ENCODE peak calls at places on chromosomes 1 and 21, in ten cellular contexts. One of them, this sample, is unnamed.
A peak's percentile ranks its signal among the peaks of the same experiment; 100 is the strongest.

GRCh38 chr1:154614887-154615286 is 6.9 kb upstream of the ADAR start:
- DNase-seq in body of pancreas: no peak
- DNase-seq in left ventricle myocardium inferior: no peak
- DNase-seq in cardiac muscle cell: no peak
- DNase-seq in heart left ventricle: no peak
- DNase-seq in CD8-positive, alpha-beta T cell: no peak
- DNase-seq in PC-3: no peak
- DNase-seq in neuronal stem cell: no peak
- DNase-seq in AG04450: no peak
- DNase-seq in spleen: no peak
- DNase-seq in this sample: no peak

GRCh38 chr1:247322437-247322836 is 9.2 kb downstream of the ZNF496 start:
- DNase-seq in body of pancreas: no peak
- DNase-seq in left ventricle myocardium inferior: no peak
- DNase-seq in cardiac muscle cell: no peak
- DNase-seq in heart left ventricle: no peak
- DNase-seq in CD8-positive, alpha-beta T cell: no peak
- DNase-seq in PC-3: no peak
- DNase-seq in neuronal stem cell: no peak
- DNase-seq in AG04450: no peak
- DNase-seq in spleen: no peak
- DNase-seq in this sample: no peak

GRCh38 chr1:211095381-211095780 is 38.6 kb downstream of the KCNH1 start:
- DNase-seq in body of pancreas: no peak
- DNase-seq in left ventricle myocardium inferior: no peak
- DNase-seq in cardiac muscle cell: no peak
- DNase-seq in heart left ventricle: no peak
- DNase-seq in CD8-positive, alpha-beta T cell: no peak
- DNase-seq in PC-3: no peak
- DNase-seq in neuronal stem cell: no peak
- DNase-seq in AG04450: no peak
- DNase-seq in spleen: no peak
- DNase-seq in this sample: no peak

GRCh38 chr1:154913242-154913641 is 23.3 kb downstream of the PMVK start:
- DNase-seq in body of pancreas: no peak
- DNase-seq in left ventricle myocardium inferior: no peak
- DNase-seq in cardiac muscle cell: no peak
- DNase-seq in heart left ventricle: no peak
- DNase-seq in CD8-positive, alpha-beta T cell: no peak
- DNase-seq in PC-3: no peak
- DNase-seq in neuronal stem cell: no peak
- DNase-seq in AG04450: no peak
- DNase-seq in spleen: no peak
- DNase-seq in this sample: no peak

GRCh38 chr21:25501996-25502665 is 105.2 kb downstream of the MRPL39 start:
- DNase-seq in body of pancreas: no peak
- DNase-seq in left ventricle myocardium inferior: no peak
- DNase-seq in cardiac muscle cell: no peak
- DNase-seq in heart left ventricle: no peak
- DNase-seq in CD8-positive, alpha-beta T cell: no peak
- DNase-seq in PC-3: no peak
- DNase-seq in neuronal stem cell: no peak
- DNase-seq in AG04450: no peak
- DNase-seq in spleen: no peak
- DNase-seq in this sample: no peak

GRCh38 chr21:31932470-31932764 is 59.6 kb downstream of the HUNK start:
- DNase-seq in body of pancreas: no peak
- DNase-seq in left ventricle myocardium inferior: no peak
- DNase-seq in cardiac muscle cell: no peak
- DNase-seq in heart left ventricle: no peak
- DNase-seq in CD8-positive, alpha-beta T cell: no peak
- DNase-seq in PC-3: no peak
- DNase-seq in neuronal stem cell: no peak
- DNase-seq in AG04450: no peak
- DNase-seq in spleen: no peak
- DNase-seq in this sample: no peak

GRCh38 chr1:34366875-34367624 is 190.3 kb downstream of the C1orf94 start:
- DNase-seq in body of pancreas: no peak
- DNase-seq in left ventricle myocardium inferior: no peak
- DNase-seq in cardiac muscle cell: no peak
- DNase-seq in heart left ventricle: no peak
- DNase-seq in CD8-positive, alpha-beta T cell: no peak
- DNase-seq in PC-3: no peak
- DNase-seq in neuronal stem cell: no peak
- DNase-seq in AG04450: no peak
- DNase-seq in spleen: no peak
- DNase-seq in this sample: no peak

GRCh38 chr1:190029441-190029840 is 448.2 kb downstream of the BRINP3 start:
- DNase-seq in body of pancreas: no peak
- DNase-seq in left ventricle myocardium inferior: no peak
- DNase-seq in cardiac muscle cell: no peak
- DNase-seq in heart left ventricle: no peak
- DNase-seq in CD8-positive, alpha-beta T cell: no peak
- DNase-seq in PC-3: no peak
- DNase-seq in neuronal stem cell: no peak
- DNase-seq in AG04450: no peak
- DNase-seq in spleen: no peak
- DNase-seq in this sample: no peak

GRCh38 chr1:37553598-37553926 is 531 bp downstream of the SNIP1 start:
- DNase-seq in body of pancreas: no peak
- DNase-seq in left ventricle myocardium inferior: no peak
- DNase-seq in cardiac muscle cell: no peak
- DNase-seq in heart left ventricle: no peak
- DNase-seq in CD8-positive, alpha-beta T cell: no peak
- DNase-seq in PC-3: no peak
- DNase-seq in neuronal stem cell: no peak
- DNase-seq in AG04450: no peak
- DNase-seq in spleen: no peak
- DNase-seq in this sample: no peak

GRCh38 chr1:223714849-223715709 is 2.7 kb downstream of the CAPN2 start:
- DNase-seq in body of pancreas: peak; percentile 24
- DNase-seq in left ventricle myocardium inferior: no peak
- DNase-seq in cardiac muscle cell: no peak
- DNase-seq in heart left ventricle: no peak
- DNase-seq in CD8-positive, alpha-beta T cell: no peak
- DNase-seq in PC-3: peak; percentile 97
- DNase-seq in neuronal stem cell: no peak
- DNase-seq in AG04450: no peak
- DNase-seq in spleen: no peak
- DNase-seq in this sample: peak; percentile 83

GRCh38 chr1:34460193-34460592 is 283.5 kb downstream of the C1orf94 start:
- DNase-seq in body of pancreas: peak; percentile 54
- DNase-seq in left ventricle myocardium inferior: no peak
- DNase-seq in cardiac muscle cell: peak; percentile 35
- DNase-seq in heart left ventricle: no peak
- DNase-seq in CD8-positive, alpha-beta T cell: peak; percentile 36
- DNase-seq in PC-3: peak; percentile 61
- DNase-seq in neuronal stem cell: peak; percentile 32
- DNase-seq in AG04450: no peak
- DNase-seq in spleen: no peak
- DNase-seq in this sample: no peak

GRCh38 chr1:8520483-8520966 is 202.6 kb downstream of the SLC45A1 start:
- DNase-seq in body of pancreas: no peak
- DNase-seq in left ventricle myocardium inferior: no peak
- DNase-seq in cardiac muscle cell: no peak
- DNase-seq in heart left ventricle: no peak
- DNase-seq in CD8-positive, alpha-beta T cell: no peak
- DNase-seq in PC-3: no peak
- DNase-seq in neuronal stem cell: no peak
- DNase-seq in AG04450: no peak
- DNase-seq in spleen: no peak
- DNase-seq in this sample: no peak

DNA sequence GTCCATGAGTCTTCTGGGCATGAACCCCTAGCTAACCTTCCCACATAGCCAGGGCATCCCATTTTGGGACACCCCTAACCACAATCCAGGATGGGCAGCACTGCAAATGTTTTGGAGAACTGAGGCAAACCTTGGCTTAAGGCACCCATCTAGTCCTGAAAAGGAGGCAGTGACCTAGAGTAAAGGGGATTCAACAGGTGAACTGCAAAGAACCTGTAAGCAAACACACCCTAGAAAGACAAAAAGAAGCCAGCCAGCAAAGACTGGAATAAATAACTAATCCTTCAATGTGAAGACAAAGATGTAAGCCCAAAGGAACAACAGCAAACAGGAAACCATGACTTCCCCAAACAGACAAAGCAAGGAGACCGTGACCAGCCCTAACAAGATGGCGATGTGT is 56.8 kb upstream of the PPIH start:
- DNase-seq in body of pancreas: no peak
- DNase-seq in left ventricle myocardium inferior: no peak
- DNase-seq in cardiac muscle cell: no peak
- DNase-seq in heart left ventricle: no peak
- DNase-seq in CD8-positive, alpha-beta T cell: no peak
- DNase-seq in PC-3: no peak
- DNase-seq in neuronal stem cell: no peak
- DNase-seq in AG04450: no peak
- DNase-seq in spleen: no peak
- DNase-seq in this sample: no peak
- H3K4me3 ChIP-seq in body of pancreas: no peak overlapping the region
- H3K4me3 ChIP-seq in left ventricle myocardium inferior: no peak overlapping the region
- H3K4me3 ChIP-seq in cardiac muscle cell: no peak overlapping the region
- H3K4me3 ChIP-seq in heart left ventricle: no peak overlapping the region
- H3K4me3 ChIP-seq in CD8-positive, alpha-beta T cell: no peak overlapping the region
- H3K4me3 ChIP-seq in PC-3: no peak overlapping the region
- H3K4me3 ChIP-seq in neuronal stem cell: no peak overlapping the region
- H3K4me3 ChIP-seq in AG04450: no peak overlapping the region
- H3K4me3 ChIP-seq in spleen: no peak overlapping the region
- H3K4me3 ChIP-seq in this sample: no peak overlapping the region

GRCh38 chr1:226943927-226944326 is 3.8 kb downstream of the COQ8A start:
- DNase-seq in body of pancreas: no peak
- DNase-seq in left ventricle myocardium inferior: no peak
- DNase-seq in cardiac muscle cell: no peak
- DNase-seq in heart left ventricle: no peak
- DNase-seq in CD8-positive, alpha-beta T cell: no peak
- DNase-seq in PC-3: no peak
- DNase-seq in neuronal stem cell: no peak
- DNase-seq in AG04450: no peak
- DNase-seq in spleen: no peak
- DNase-seq in this sample: no peak

GRCh38 chr1:226945858-226946245 is 5.8 kb downstream of the COQ8A start:
- DNase-seq in body of pancreas: no peak
- DNase-seq in left ventricle myocardium inferior: no peak
- DNase-seq in cardiac muscle cell: no peak
- DNase-seq in heart left ventricle: no peak
- DNase-seq in CD8-positive, alpha-beta T cell: no peak
- DNase-seq in PC-3: no peak
- DNase-seq in neuronal stem cell: no peak
- DNase-seq in AG04450: no peak
- DNase-seq in spleen: no peak
- DNase-seq in this sample: no peak

GRCh38 chr1:226946841-226947240 is 6.7 kb downstream of the COQ8A start:
- DNase-seq in body of pancreas: peak; percentile 64
- DNase-seq in left ventricle myocardium inferior: no peak
- DNase-seq in cardiac muscle cell: no peak
- DNase-seq in heart left ventricle: no peak
- DNase-seq in CD8-positive, alpha-beta T cell: no peak
- DNase-seq in PC-3: peak; percentile 18
- DNase-seq in neuronal stem cell: no peak
- DNase-seq in AG04450: no peak
- DNase-seq in spleen: no peak
- DNase-seq in this sample: no peak

GRCh38 chr1:226946285-226946684 is 6.2 kb downstream of the COQ8A start:
- DNase-seq in body of pancreas: no peak
- DNase-seq in left ventricle myocardium inferior: no peak
- DNase-seq in cardiac muscle cell: no peak
- DNase-seq in heart left ventricle: no peak
- DNase-seq in CD8-positive, alpha-beta T cell: no peak
- DNase-seq in PC-3: no peak
- DNase-seq in neuronal stem cell: no peak
- DNase-seq in AG04450: no peak
- DNase-seq in spleen: no peak
- DNase-seq in this sample: no peak

GRCh38 chr1:226945106-226945857 is 5.2 kb downstream of the COQ8A start:
- DNase-seq in body of pancreas: peak; percentile 96
- DNase-seq in left ventricle myocardium inferior: no peak
- DNase-seq in cardiac muscle cell: no peak
- DNase-seq in heart left ventricle: no peak
- DNase-seq in CD8-positive, alpha-beta T cell: no peak
- DNase-seq in PC-3: no peak
- DNase-seq in neuronal stem cell: no peak
- DNase-seq in AG04450: no peak
- DNase-seq in spleen: no peak
- DNase-seq in this sample: no peak
- H3K27ac ChIP-seq in body of pancreas: peak overlapping the region; percentile 97
- H3K27ac ChIP-seq in left ventricle myocardium inferior: peak overlapping the region; percentile 93
- H3K27ac ChIP-seq in cardiac muscle cell: peak overlapping the region; percentile 71
- H3K27ac ChIP-seq in heart left ventricle: peak overlapping the region; percentile 52
- H3K27ac ChIP-seq in CD8-positive, alpha-beta T cell: no peak overlapping the region
- H3K27ac ChIP-seq in PC-3: no peak overlapping the region
- H3K27ac ChIP-seq in neuronal stem cell: no peak overlapping the region
- H3K27ac ChIP-seq in AG04450: no peak overlapping the region
- H3K27ac ChIP-seq in spleen: no peak overlapping the region
- H3K27ac ChIP-seq in this sample: no peak overlapping the region

GRCh38 chr1:4052657-4053056 is 152.6 kb upstream of the C1orf174 start:
- DNase-seq in body of pancreas: no peak
- DNase-seq in left ventricle myocardium inferior: no peak
- DNase-seq in cardiac muscle cell: no peak
- DNase-seq in heart left ventricle: no peak
- DNase-seq in CD8-positive, alpha-beta T cell: no peak
- DNase-seq in PC-3: no peak
- DNase-seq in neuronal stem cell: no peak
- DNase-seq in AG04450: no peak
- DNase-seq in spleen: no peak
- DNase-seq in this sample: no peak
- H3K27me3 ChIP-seq in body of pancreas: no peaks in the 10 kb centered on the region
- H3K27me3 ChIP-seq in left ventricle myocardium inferior: peaks cover 89% of the 10 kb centered on the region
- H3K27me3 ChIP-seq in cardiac muscle cell: no peaks in the 10 kb centered on the region
- H3K27me3 ChIP-seq in heart left ventricle: no peaks in the 10 kb centered on the region
- H3K27me3 ChIP-seq in CD8-positive, alpha-beta T cell: no peaks in the 10 kb centered on the region
- H3K27me3 ChIP-seq in PC-3: peaks cover 88% of the 10 kb centered on the region
- H3K27me3 ChIP-seq in neuronal stem cell: no peaks in the 10 kb centered on the region
- H3K27me3 ChIP-seq in AG04450: no peaks in the 10 kb centered on the region
- H3K27me3 ChIP-seq in spleen: no peaks in the 10 kb centered on the region
- H3K27me3 ChIP-seq in this sample: no peaks in the 10 kb centered on the region

DNA sequence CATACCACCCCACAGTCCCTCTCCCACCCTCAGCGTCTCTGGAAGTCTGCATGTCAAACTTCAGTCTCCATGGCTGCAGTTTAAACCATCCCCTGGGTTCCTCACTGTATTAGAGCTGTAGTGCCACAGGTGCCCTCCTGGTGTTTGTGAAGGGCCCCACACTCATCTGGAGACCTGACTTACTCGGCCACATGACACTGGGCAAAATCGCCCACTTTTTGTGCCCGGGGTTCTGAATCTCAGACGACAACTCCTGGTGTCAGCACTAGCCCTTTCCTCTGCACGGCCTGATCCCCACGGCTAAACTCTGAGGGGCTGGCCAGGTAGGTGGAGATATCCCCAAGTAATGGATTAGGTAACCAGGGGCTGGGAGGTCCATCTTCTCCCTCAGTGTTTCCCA is 6.5 kb downstream of the INKA2 start:
- DNase-seq in body of pancreas: no peak
- DNase-seq in left ventricle myocardium inferior: no peak
- DNase-seq in cardiac muscle cell: no peak
- DNase-seq in heart left ventricle: no peak
- DNase-seq in CD8-positive, alpha-beta T cell: no peak
- DNase-seq in PC-3: no peak
- DNase-seq in neuronal stem cell: no peak
- DNase-seq in AG04450: no peak
- DNase-seq in spleen: no peak
- DNase-seq in this sample: no peak
- H3K4me3 ChIP-seq in body of pancreas: no peak overlapping the region
- H3K4me3 ChIP-seq in left ventricle myocardium inferior: no peak overlapping the region
- H3K4me3 ChIP-seq in cardiac muscle cell: no peak overlapping the region
- H3K4me3 ChIP-seq in heart left ventricle: no peak overlapping the region
- H3K4me3 ChIP-seq in CD8-positive, alpha-beta T cell: no peak overlapping the region
- H3K4me3 ChIP-seq in PC-3: no peak overlapping the region
- H3K4me3 ChIP-seq in neuronal stem cell: no peak overlapping the region
- H3K4me3 ChIP-seq in AG04450: no peak overlapping the region
- H3K4me3 ChIP-seq in spleen: no peak overlapping the region
- H3K4me3 ChIP-seq in this sample: no peak overlapping the region

This sample was measured in RWPE2.